ENCODE peak calls at places on chromosomes 11 and 22, in eight cellular contexts. One of them, this sample, is unnamed.

GRCh38 chr11:19577849-19578619 is 134.6 kb upstream of the NAV2 start:
- DNase-seq in WTC11: no peak
- DNase-seq in MM.1S: no peak
- DNase-seq in CD4-positive, alpha-beta T cell: no peak
- DNase-seq in HL-60: no peak
- DNase-seq in GM20000: no peak
- DNase-seq in HFFc6: peak
- DNase-seq in fibroblast of the aortic adventitia: peak
- DNase-seq in this sample: no peak

GRCh38 chr22:21568207-21569075 is 927 bp downstream of the UBE2L3 start:
- DNase-seq in HFFc6: no peak
- DNase-seq in CD4-positive, alpha-beta T cell: peak
- DNase-seq in fibroblast of the aortic adventitia: peak
- DNase-seq in HL-60: peak
- DNase-seq in WTC11: no peak
- DNase-seq in MM.1S: peak
- DNase-seq in GM20000: peak
- DNase-seq in this sample: peak

GRCh38 chr11:2511421-2512369 is 66.9 kb downstream of the KCNQ1 start:
- DNase-seq in MM.1S: no peak
- DNase-seq in HL-60: peak
- DNase-seq in CD4-positive, alpha-beta T cell: no peak
- DNase-seq in fibroblast of the aortic adventitia: no peak
- DNase-seq in GM20000: peak
- DNase-seq in HFFc6: no peak
- DNase-seq in WTC11: peak
- DNase-seq in this sample: no peak

GRCh38 chr22:37095113-37095512 is 14.4 kb downstream of the TMPRSS6 start:
- DNase-seq in HFFc6: no peak
- DNase-seq in fibroblast of the aortic adventitia: no peak
- DNase-seq in MM.1S: no peak
- DNase-seq in CD4-positive, alpha-beta T cell: no peak
- DNase-seq in GM20000: no peak
- DNase-seq in WTC11: no peak
- DNase-seq in HL-60: no peak
- DNase-seq in this sample: no peak

GRCh38 chr22:40463017-40463631 is 92.7 kb downstream of the SGSM3 start:
- DNase-seq in HFFc6: no peak
- DNase-seq in fibroblast of the aortic adventitia: no peak
- DNase-seq in WTC11: no peak
- DNase-seq in MM.1S: no peak
- DNase-seq in HL-60: peak
- DNase-seq in GM20000: peak
- DNase-seq in CD4-positive, alpha-beta T cell: peak
- DNase-seq in this sample: no peak

GRCh38 chr22:40345271-40345670 is 1.0 kb upstream of the ADSL start:
- DNase-seq in GM20000: no peak
- DNase-seq in fibroblast of the aortic adventitia: peak
- DNase-seq in HFFc6: no peak
- DNase-seq in WTC11: no peak
- DNase-seq in HL-60: no peak
- DNase-seq in CD4-positive, alpha-beta T cell: peak
- DNase-seq in MM.1S: peak
- DNase-seq in this sample: no peak

GRCh38 chr11:34053161-34053686 is 1.7 kb downstream of the CAPRIN1 start:
- DNase-seq in HL-60: peak
- DNase-seq in GM20000: peak
- DNase-seq in WTC11: peak
- DNase-seq in HFFc6: peak
- DNase-seq in CD4-positive, alpha-beta T cell: peak
- DNase-seq in fibroblast of the aortic adventitia: peak
- DNase-seq in MM.1S: peak
- DNase-seq in this sample: peak

GRCh38 chr22:24086310-24086709 is 75.2 kb downstream of the CABIN1 start:
- DNase-seq in fibroblast of the aortic adventitia: no peak
- DNase-seq in WTC11: no peak
- DNase-seq in CD4-positive, alpha-beta T cell: no peak
- DNase-seq in GM20000: no peak
- DNase-seq in HFFc6: no peak
- DNase-seq in HL-60: no peak
- DNase-seq in MM.1S: no peak
- DNase-seq in this sample: no peak

GRCh38 chr22:31350410-31350863 is 4.3 kb upstream of the PATZ1 start:
- DNase-seq in WTC11: peak
- DNase-seq in HFFc6: peak
- DNase-seq in fibroblast of the aortic adventitia: no peak
- DNase-seq in HL-60: no peak
- DNase-seq in GM20000: no peak
- DNase-seq in MM.1S: peak
- DNase-seq in CD4-positive, alpha-beta T cell: no peak
- DNase-seq in this sample: no peak

GRCh38 chr22:28813772-28814518 is 13.6 kb upstream of the XBP1 start:
- DNase-seq in fibroblast of the aortic adventitia: no peak
- DNase-seq in HFFc6: no peak
- DNase-seq in HL-60: peak
- DNase-seq in CD4-positive, alpha-beta T cell: no peak
- DNase-seq in MM.1S: no peak
- DNase-seq in WTC11: no peak
- DNase-seq in GM20000: no peak
- DNase-seq in this sample: no peak

GRCh38 chr11:27926981-27927481 is 180.9 kb downstream of the KIF18A start:
- DNase-seq in HFFc6: peak
- DNase-seq in HL-60: peak
- DNase-seq in GM20000: no peak
- DNase-seq in CD4-positive, alpha-beta T cell: no peak
- DNase-seq in fibroblast of the aortic adventitia: peak
- DNase-seq in MM.1S: no peak
- DNase-seq in WTC11: no peak
- DNase-seq in this sample: no peak

GRCh38 chr11:128179512-128179911 is 407.8 kb downstream of the ETS1 start:
- DNase-seq in WTC11: no peak
- DNase-seq in MM.1S: no peak
- DNase-seq in fibroblast of the aortic adventitia: no peak
- DNase-seq in HFFc6: no peak
- DNase-seq in HL-60: no peak
- DNase-seq in CD4-positive, alpha-beta T cell: no peak
- DNase-seq in GM20000: no peak
- DNase-seq in this sample: no peak

GRCh38 chr11:62433141-62433543 is 14.3 kb downstream of the SCGB1A1 start:
- DNase-seq in fibroblast of the aortic adventitia: no peak
- DNase-seq in HL-60: no peak
- DNase-seq in CD4-positive, alpha-beta T cell: no peak
- DNase-seq in HFFc6: no peak
- DNase-seq in MM.1S: no peak
- DNase-seq in GM20000: no peak
- DNase-seq in WTC11: no peak
- DNase-seq in this sample: no peak

GRCh38 chr11:62431171-62431895 is 12.5 kb downstream of the SCGB1A1 start:
- DNase-seq in HL-60: no peak
- DNase-seq in CD4-positive, alpha-beta T cell: no peak
- DNase-seq in HFFc6: peak
- DNase-seq in fibroblast of the aortic adventitia: peak
- DNase-seq in GM20000: no peak
- DNase-seq in MM.1S: no peak
- DNase-seq in WTC11: no peak
- DNase-seq in this sample: no peak

GRCh38 chr11:62435741-62436485 is 17.1 kb downstream of the SCGB1A1 start:
- DNase-seq in WTC11: no peak
- DNase-seq in GM20000: no peak
- DNase-seq in HL-60: peak
- DNase-seq in MM.1S: peak
- DNase-seq in CD4-positive, alpha-beta T cell: no peak
- DNase-seq in fibroblast of the aortic adventitia: no peak
- DNase-seq in HFFc6: no peak
- DNase-seq in this sample: no peak

GRCh38 chr11:62432695-62433094 is 13.9 kb downstream of the SCGB1A1 start:
- DNase-seq in HFFc6: no peak
- DNase-seq in WTC11: no peak
- DNase-seq in MM.1S: no peak
- DNase-seq in HL-60: no peak
- DNase-seq in fibroblast of the aortic adventitia: no peak
- DNase-seq in GM20000: no peak
- DNase-seq in CD4-positive, alpha-beta T cell: no peak
- DNase-seq in this sample: no peak

DNA sequence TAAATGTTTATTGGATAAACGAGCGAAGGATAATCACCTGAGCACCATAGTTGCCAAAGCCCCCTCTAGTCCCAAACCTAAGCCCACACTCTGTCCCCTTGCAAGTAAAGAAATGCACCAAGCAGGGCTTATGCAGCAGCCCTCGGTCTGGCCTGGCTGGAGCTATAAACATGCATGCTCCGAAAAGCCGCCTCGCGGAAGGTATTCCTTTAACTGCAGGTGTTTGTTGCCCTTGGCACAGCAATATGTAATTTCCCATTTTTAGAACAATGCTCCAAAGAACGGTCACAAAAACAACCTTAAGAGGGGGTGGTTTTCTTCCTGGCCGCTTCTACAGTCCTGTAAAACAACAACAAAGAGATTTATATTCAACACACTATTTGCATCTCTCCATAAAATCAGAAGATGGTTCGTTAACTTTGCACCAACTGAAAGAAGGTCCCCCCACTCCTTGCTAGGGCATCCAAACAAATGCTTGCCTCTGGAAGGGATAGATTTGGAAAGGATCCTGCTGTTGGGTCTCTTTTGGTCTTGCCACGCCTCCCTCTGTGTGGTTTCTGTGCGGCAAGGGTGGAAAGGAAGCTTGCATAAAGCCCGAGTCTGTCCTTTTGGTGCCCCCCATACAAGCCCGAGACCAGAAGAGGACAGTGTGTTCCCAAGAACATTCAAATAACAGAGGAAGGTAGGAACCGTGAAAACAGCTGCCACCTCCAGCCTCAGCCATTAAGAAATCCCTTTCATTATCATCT is 14.9 kb downstream of the SCGB1A1 start:
- DNase-seq in HFFc6: no peak
- DNase-seq in CD4-positive, alpha-beta T cell: no peak
- DNase-seq in WTC11: no peak
- DNase-seq in GM20000: no peak
- DNase-seq in HL-60: no peak
- DNase-seq in fibroblast of the aortic adventitia: no peak
- DNase-seq in MM.1S: no peak
- DNase-seq in this sample: no peak
- TF ChIP-seq CTCF in HFFc6: no peak
- TF ChIP-seq CTCF in CD4-positive, alpha-beta T cell: no peak
- TF ChIP-seq CTCF in WTC11: no peak
- TF ChIP-seq CTCF in GM20000: no peak
- TF ChIP-seq CTCF in HL-60: no peak
- TF ChIP-seq CTCF in fibroblast of the aortic adventitia: no peak
- TF ChIP-seq CTCF in MM.1S: no peak
- TF ChIP-seq CTCF in this sample: no peak

GRCh38 chr22:50119768-50120251 is 30.0 kb downstream of the MOV10L1 start:
- DNase-seq in GM20000: no peak
- DNase-seq in fibroblast of the aortic adventitia: peak
- DNase-seq in MM.1S: no peak
- DNase-seq in HFFc6: no peak
- DNase-seq in WTC11: no peak
- DNase-seq in CD4-positive, alpha-beta T cell: no peak
- DNase-seq in HL-60: no peak
- DNase-seq in this sample: no peak
- TF ChIP-seq CTCF in GM20000: no peak
- TF ChIP-seq CTCF in fibroblast of the aortic adventitia: no peak
- TF ChIP-seq CTCF in MM.1S: no peak
- TF ChIP-seq CTCF in HFFc6: no peak
- TF ChIP-seq CTCF in WTC11: no peak
- TF ChIP-seq CTCF in CD4-positive, alpha-beta T cell: no peak
- TF ChIP-seq CTCF in HL-60: no peak
- TF ChIP-seq CTCF in this sample: no peak

GRCh38 chr22:26479043-26479791 is 4.4 kb downstream of the HPS4 start:
- DNase-seq in HFFc6: no peak
- DNase-seq in GM20000: no peak
- DNase-seq in HL-60: peak
- DNase-seq in fibroblast of the aortic adventitia: no peak
- DNase-seq in CD4-positive, alpha-beta T cell: no peak
- DNase-seq in MM.1S: no peak
- DNase-seq in WTC11: no peak
- DNase-seq in this sample: no peak
- TF ChIP-seq CTCF in HFFc6: no peak
- TF ChIP-seq CTCF in GM20000: no peak
- TF ChIP-seq CTCF in HL-60: no peak
- TF ChIP-seq CTCF in fibroblast of the aortic adventitia: no peak
- TF ChIP-seq CTCF in CD4-positive, alpha-beta T cell: no peak
- TF ChIP-seq CTCF in MM.1S: peak
- TF ChIP-seq CTCF in WTC11: no peak
- TF ChIP-seq CTCF in this sample: no peak

DNA sequence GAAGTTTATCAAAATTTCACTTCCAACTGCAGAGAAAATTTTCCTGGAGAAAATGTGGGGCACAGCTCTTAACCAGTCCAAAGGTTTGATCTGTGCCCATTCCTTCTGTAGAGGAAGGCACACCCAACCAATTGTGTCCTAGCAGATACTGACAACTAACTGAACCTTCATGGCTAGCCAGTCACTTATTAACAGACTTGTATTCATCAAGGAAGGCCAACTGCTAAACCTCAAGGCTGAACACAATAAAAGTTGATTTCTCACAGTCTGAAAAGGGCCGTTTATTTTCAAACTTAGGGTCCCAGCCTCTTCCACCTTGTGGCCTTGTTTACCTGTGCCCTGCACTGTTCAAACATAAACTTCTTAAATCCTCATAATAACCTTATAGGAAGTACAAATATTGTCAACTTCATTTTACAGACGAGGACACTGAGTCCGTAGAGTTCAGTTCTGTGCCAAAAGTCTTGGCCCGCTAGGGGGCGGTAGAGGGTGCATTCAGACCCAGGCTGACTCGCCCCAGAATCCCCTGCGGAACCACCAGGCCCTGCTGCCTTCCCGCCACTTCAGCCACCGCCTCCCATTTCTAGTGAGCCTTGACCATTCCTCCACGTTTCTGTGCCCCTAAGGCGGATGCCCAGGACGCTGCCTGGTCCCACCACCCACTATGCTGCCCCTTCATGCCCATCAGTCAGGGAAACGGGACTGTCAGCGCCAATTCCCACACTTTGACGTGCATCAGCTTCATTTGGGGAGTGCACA is 19.3 kb downstream of the SYT13 start:
- DNase-seq in fibroblast of the aortic adventitia: no peak
- DNase-seq in HFFc6: no peak
- DNase-seq in WTC11: peak
- DNase-seq in MM.1S: no peak
- DNase-seq in HL-60: no peak
- DNase-seq in GM20000: peak
- DNase-seq in CD4-positive, alpha-beta T cell: no peak
- DNase-seq in this sample: peak
- TF ChIP-seq CTCF in fibroblast of the aortic adventitia: peak
- TF ChIP-seq CTCF in HFFc6: peak
- TF ChIP-seq CTCF in WTC11: peak
- TF ChIP-seq CTCF in MM.1S: peak
- TF ChIP-seq CTCF in HL-60: no peak
- TF ChIP-seq CTCF in GM20000: peak
- TF ChIP-seq CTCF in CD4-positive, alpha-beta T cell: no peak
- TF ChIP-seq CTCF in this sample: peak